ENCODE peak calls at places on chromosomes 4 and X, in five cellular contexts. Q is CD4-positive, alpha-beta T cell; L is HepG2; P is psoas muscle; S is heart left ventricle. H is an unnamed sample.

GRCh38 chrX:133048751-133049150 is 48.2 kb downstream of the USP26 start:
- DNase-seq in Q (no peak), P (no peak), L (no peak), S (no peak), H (no peak)

GRCh38 chr4:156782491-156782890 is 189.1 kb downstream of the PDGFC start:
- DNase-seq in P (no peak), S (no peak), L (no peak), Q (no peak), H (no peak)

GRCh38 chr4:48275247-48275646 is 5.6 kb upstream of the TEC start:
- DNase-seq in P (no peak), Q (no peak), S (no peak), L (peak), H (no peak)

GRCh38 chr4:44002368-44002767 is 446.2 kb downstream of the KCTD8 start:
- DNase-seq in S (no peak), P (no peak), L (no peak), Q (no peak), H (no peak)

GRCh38 chrX:152819732-152820131 is 10.8 kb downstream of the CETN2 start:
- DNase-seq in Q (no peak), L (no peak), P (no peak), S (no peak), H (no peak)

GRCh38 chr4:15197005-15197404 is 194.7 kb downstream of the CPEB2 start:
- DNase-seq in S (no peak), Q (no peak), P (no peak), L (peak), H (no peak)

GRCh38 chr4:102694791-102695190 is 66.0 kb downstream of the MANBA start:
- DNase-seq in L (no peak), Q (no peak), S (no peak), P (no peak), H (no peak)

GRCh38 chr4:107755841-107756356 is 35.9 kb upstream of the PAPSS1 start:
- DNase-seq in S (no peak), P (no peak), L (peak), Q (no peak), H (no peak)

GRCh38 chr4:119861731-119862130 is 204.9 kb downstream of the MAD2L1 start:
- DNase-seq in P (no peak), S (no peak), L (no peak), Q (no peak), H (no peak)

GRCh38 chrX:17773221-17773876 is 36.1 kb downstream of the SCML1 start:
- DNase-seq in L (no peak), Q (no peak), S (no peak), P (no peak), H (no peak)

GRCh38 chr4:22410645-22411247 is 105.1 kb downstream of the ADGRA3 start:
- DNase-seq in Q (no peak), P (no peak), L (peak), S (no peak), H (no peak)

GRCh38 chrX:149830192-149830873 is 48.6 kb downstream of the MAGEA9 start:
- DNase-seq in L (no peak), S (no peak), Q (no peak), P (no peak), H (no peak)

GRCh38 chrX:113675278-113675677 is 834.6 kb upstream of the AMOT start:
- DNase-seq in P (no peak), Q (no peak), S (no peak), L (no peak), H (no peak)

GRCh38 chr4:1375761-1376322 is 28.8 kb downstream of the UVSSA start:
- DNase-seq in Q (peak), L (no peak), P (no peak), S (peak), H (no peak)

GRCh38 chrX:36974896-36975295 is 33.3 kb upstream of the FAM47C start:
- DNase-seq in P (no peak), S (no peak), Q (no peak), L (no peak), H (no peak)

GRCh38 chr4:3786196-3786869 is 20.1 kb downstream of the ADRA2C start:
- DNase-seq in L (peak), S (no peak), Q (no peak), P (no peak), H (peak)

GRCh38 chrX:153924149-153924861 is 1.8 kb downstream of the ARHGAP4 start:
- DNase-seq in L (peak), Q (peak), S (peak), P (no peak), H (no peak)

GRCh38 chr4:60133414-60133813 is 1066.7 kb upstream of the ADGRL3 start:
- DNase-seq in L (no peak), S (no peak), Q (no peak), P (no peak), H (no peak)

GRCh38 chr4:85783483-85783882 is 308.5 kb downstream of the ARHGAP24 start:
- DNase-seq in L (no peak), S (no peak), Q (no peak), P (no peak), H (no peak)

GRCh38 chrX:115402299-115402698 is 112.8 kb downstream of the LUZP4 start:
- DNase-seq in Q (no peak), S (no peak), L (peak), P (no peak), H (no peak)

GRCh38 chrX:118074086-118074485 is 42.5 kb downstream of the KLHL13 start:
- DNase-seq in Q (no peak), S (no peak), P (no peak), L (no peak), H (no peak)

GRCh38 chr4:73869130-73870055 is at the start of gene CXCL1:
- DNase-seq in P (peak), L (no peak), Q (no peak), S (peak), H (no peak)

GRCh38 chr4:73275318-73275654 is 16.7 kb upstream of the ANKRD17 start:
- DNase-seq in L (peak), S (no peak), Q (no peak), P (no peak), H (no peak)

GRCh38 chr4:57081651-57082349 is 28.4 kb downstream of the IGFBP7 start:
- DNase-seq in L (no peak), Q (no peak), S (no peak), P (no peak), H (no peak)

GRCh38 chr4:140071806-140072205 is 82.2 kb downstream of the MAML3 start:
- DNase-seq in S (peak), Q (peak), L (no peak), P (no peak), H (no peak)

GRCh38 chr4:144583658-144584057 is 62.3 kb upstream of the HHIP start:
- DNase-seq in L (no peak), P (no peak), Q (no peak), S (no peak), H (no peak)

GRCh38 chr4:173420324-173420752 is 21.4 kb upstream of the SCRG1 start:
- DNase-seq in L (peak), S (no peak), Q (no peak), P (no peak), H (no peak)

GRCh38 chrX:53031380-53031779 is 17.2 kb upstream of the GPR173 start:
- DNase-seq in S (no peak), P (no peak), L (no peak), Q (no peak), H (no peak)

GRCh38 chr4:98685225-98686045 is 27.0 kb upstream of the TSPAN5 start:
- DNase-seq in P (no peak), L (no peak), S (no peak), Q (no peak), H (no peak)

GRCh38 chr4:97646997-97647396 is 496.3 kb downstream of the STPG2 start:
- DNase-seq in S (peak), P (no peak), L (no peak), Q (no peak), H (no peak)

GRCh38 chr4:39937683-39938268 is 39.9 kb downstream of the PDS5A start:
- DNase-seq in P (no peak), S (no peak), L (no peak), Q (no peak), H (no peak)

GRCh38 chr4:39933689-39934590 is 43.8 kb downstream of the PDS5A start:
- DNase-seq in L (no peak), Q (no peak), S (no peak), P (no peak), H (no peak)

GRCh38 chr4:39941682-39942217 is 36.0 kb downstream of the PDS5A start:
- DNase-seq in S (no peak), P (no peak), Q (no peak), L (peak), H (no peak)

GRCh38 chr4:39932776-39933402 is 44.8 kb downstream of the PDS5A start:
- DNase-seq in L (no peak), Q (no peak), P (no peak), S (no peak), H (no peak)

GRCh38 chr4:39936565-39937418 is 40.9 kb downstream of the PDS5A start:
- DNase-seq in P (no peak), S (no peak), Q (no peak), L (no peak), H (no peak)
- H3K27ac ChIP-seq in P (no peak), S (no peak), Q (no peak), L (no peak), H (no peak)

GRCh38 chr4:151804821-151805220 is 44.0 kb upstream of the GATB start:
- DNase-seq in Q (no peak), P (no peak), S (no peak), L (no peak), H (no peak)

GRCh38 chr4:151806511-151806927 is 45.7 kb upstream of the GATB start:
- DNase-seq in L (no peak), P (no peak), Q (no peak), S (peak), H (no peak)

GRCh38 chr4:151809716-151810115 is 48.9 kb upstream of the GATB start:
- DNase-seq in L (no peak), S (no peak), Q (no peak), P (no peak), H (no peak)

GRCh38 chr4:151808120-151808529 is 47.3 kb upstream of the GATB start:
- DNase-seq in L (no peak), P (no peak), Q (no peak), S (peak), H (no peak)

GRCh38 chr4:151807220-151807619 is 46.4 kb upstream of the GATB start:
- DNase-seq in Q (no peak), S (peak), P (no peak), L (no peak), H (no peak)
- H3K27ac ChIP-seq in Q (no peak), S (peak), P (no peak), L (no peak), H (no peak)

GRCh38 chr4:105196523-105197145 is 50.0 kb downstream of the TET2 start:
- DNase-seq in S (no peak), Q (no peak), P (no peak), L (no peak), H (no peak)

GRCh38 chr4:105192910-105193309 is 46.2 kb downstream of the TET2 start:
- DNase-seq in Q (no peak), L (peak), S (no peak), P (no peak), H (no peak)

GRCh38 chr4:105191621-105192210 is 45.0 kb downstream of the TET2 start:
- DNase-seq in L (no peak), S (no peak), Q (no peak), P (no peak), H (no peak)

GRCh38 chr4:105192474-105192873 is 45.8 kb downstream of the TET2 start:
- DNase-seq in Q (no peak), S (no peak), L (no peak), P (no peak), H (no peak)

DNA sequence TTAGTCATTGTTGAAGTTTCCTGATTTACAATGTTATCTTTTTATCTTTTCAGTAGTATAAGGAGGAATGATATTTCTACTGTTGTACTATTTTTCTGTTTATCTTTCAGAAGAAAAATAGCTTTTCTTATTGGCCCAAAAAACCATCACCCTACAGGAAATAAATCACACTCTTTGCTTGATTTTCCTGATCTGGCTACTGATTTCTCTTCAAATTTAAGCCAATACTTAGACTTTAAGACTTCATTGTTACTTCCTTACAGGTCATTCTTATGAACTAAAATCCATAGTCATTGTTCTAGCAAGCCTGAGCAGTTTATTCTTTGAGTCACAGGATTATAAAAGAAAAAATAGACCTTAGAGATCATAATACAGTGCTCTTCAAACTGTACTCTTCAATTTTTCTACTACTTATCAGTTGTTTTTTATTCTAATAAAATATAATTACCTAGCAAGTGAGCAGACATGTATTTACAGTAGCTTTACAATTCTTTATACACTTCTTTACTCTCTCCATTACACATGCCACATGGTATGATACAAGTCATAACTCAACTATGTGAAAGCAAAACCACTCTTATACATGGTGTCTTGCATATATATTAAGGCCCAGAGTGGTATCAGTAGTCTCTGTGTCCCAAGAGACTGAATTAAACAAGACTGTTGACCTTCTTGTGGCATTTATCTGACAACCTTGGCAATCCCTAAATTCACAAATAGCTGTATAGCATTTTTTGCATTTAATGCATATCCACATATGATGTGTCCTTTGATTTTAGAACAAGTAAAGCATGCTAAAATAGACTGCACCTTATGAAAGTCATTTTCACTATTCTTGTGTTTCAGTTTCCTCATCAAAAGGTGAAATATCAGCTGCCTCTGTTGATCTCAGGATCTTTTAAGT is 47.9 kb downstream of the TET2 start:
- DNase-seq in S (no peak), P (no peak), Q (no peak), L (no peak), H (no peak)
- H3K27ac ChIP-seq in S (no peak), P (no peak), Q (no peak), L (no peak), H (no peak)

GRCh38 chr4:16772366-16772850 is 126.0 kb downstream of the LDB2 start:
- DNase-seq in P (no peak), Q (no peak), L (no peak), S (no peak), H (no peak)

GRCh38 chr4:16775411-16776154 is 122.9 kb downstream of the LDB2 start:
- DNase-seq in Q (no peak), P (no peak), L (no peak), S (no peak), H (no peak)

GRCh38 chr4:16783119-16783518 is 115.3 kb downstream of the LDB2 start:
- DNase-seq in S (no peak), L (no peak), P (no peak), Q (no peak), H (no peak)

GRCh38 chr4:16779028-16779675 is 119.3 kb downstream of the LDB2 start:
- DNase-seq in P (no peak), S (no peak), L (no peak), Q (no peak), H (no peak)

GRCh38 chr4:16777726-16778125 is 120.7 kb downstream of the LDB2 start:
- DNase-seq in Q (no peak), L (no peak), P (no peak), S (no peak), H (no peak)
- H3K27ac ChIP-seq in Q (no peak), L (no peak), P (no peak), S (no peak), H (no peak)

DNA sequence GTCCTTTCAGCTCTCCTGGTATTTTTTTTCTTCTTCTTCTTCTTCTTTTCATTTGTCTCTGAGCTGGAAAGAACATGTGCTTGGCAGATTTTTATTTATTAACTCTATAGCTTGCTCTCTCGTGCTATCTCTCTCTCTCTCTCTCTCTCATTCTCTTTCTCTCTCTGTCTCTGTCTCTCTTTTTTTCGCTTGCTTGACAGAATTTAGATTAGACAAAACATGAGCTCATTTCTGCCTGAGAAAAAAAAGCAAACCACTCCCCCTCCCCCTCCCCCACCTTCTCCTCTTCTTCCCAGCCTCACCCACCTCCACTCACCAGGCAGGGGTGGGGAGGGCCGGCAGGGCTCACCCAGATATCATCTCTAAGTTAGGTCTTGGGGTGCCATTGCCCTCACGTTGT is 81.5 kb downstream of the PJA1 start:
- DNase-seq in P (no peak), L (no peak), S (no peak), Q (no peak), H (no peak)
- H3K27ac ChIP-seq in P (no peak), L (no peak), S (no peak), Q (no peak), H (no peak)

DNA sequence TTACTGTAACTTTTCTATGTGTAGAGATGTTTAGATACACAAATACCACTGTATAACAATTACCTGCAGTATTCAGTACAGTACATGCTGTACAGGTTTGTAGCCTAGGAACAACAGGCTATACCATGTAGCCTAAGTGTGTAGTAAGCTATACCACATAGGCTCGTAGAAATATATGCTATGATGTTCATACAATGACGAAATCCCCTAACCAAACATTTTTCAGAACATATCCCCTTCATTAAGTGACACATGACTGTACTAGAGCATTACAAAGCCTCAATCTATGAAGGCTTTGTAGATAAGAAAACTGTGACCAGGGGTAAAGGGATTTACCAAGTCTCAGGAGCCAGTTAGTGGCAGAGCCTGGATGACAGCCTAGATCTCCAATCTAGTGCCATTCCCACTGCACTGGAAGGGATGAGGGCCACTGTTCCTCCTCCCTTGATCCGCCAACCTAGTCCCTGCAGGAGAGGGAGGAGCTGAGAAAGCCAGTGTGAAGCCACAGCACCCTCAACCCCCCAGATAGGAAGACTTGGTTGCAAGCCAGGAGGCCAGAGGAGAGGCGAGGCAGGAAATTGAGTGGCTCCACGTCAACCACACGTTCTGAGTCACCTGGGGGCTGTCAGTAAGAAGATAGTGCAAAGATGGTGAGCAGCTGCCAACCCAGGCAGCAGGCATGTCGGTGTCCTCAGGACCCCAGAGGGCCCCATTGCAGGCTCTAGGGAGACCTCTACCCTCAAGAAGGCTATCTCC is 227.7 kb downstream of the BCOR start:
- DNase-seq in Q (peak), L (no peak), P (no peak), S (no peak), H (no peak)
- H3K27ac ChIP-seq in Q (no peak), L (no peak), P (no peak), S (no peak), H (no peak)

GRCh38 chr4:38871593-38871992 is 4.0 kb downstream of the FAM114A1 start:
- DNase-seq in L (no peak), P (no peak), S (no peak), Q (no peak), H (no peak)

GRCh38 chr4:38868055-38868965 is 704 bp downstream of the FAM114A1 start:
- DNase-seq in Q (no peak), L (no peak), P (peak), S (peak), H (no peak)

GRCh38 chr4:38867478-38868054 is at the start of gene FAM114A1:
- DNase-seq in L (peak), S (peak), P (peak), Q (no peak), H (peak)

GRCh38 chr4:38870098-38870850 is 2.7 kb downstream of the FAM114A1 start:
- DNase-seq in Q (no peak), L (no peak), S (no peak), P (no peak), H (no peak)

DNA sequence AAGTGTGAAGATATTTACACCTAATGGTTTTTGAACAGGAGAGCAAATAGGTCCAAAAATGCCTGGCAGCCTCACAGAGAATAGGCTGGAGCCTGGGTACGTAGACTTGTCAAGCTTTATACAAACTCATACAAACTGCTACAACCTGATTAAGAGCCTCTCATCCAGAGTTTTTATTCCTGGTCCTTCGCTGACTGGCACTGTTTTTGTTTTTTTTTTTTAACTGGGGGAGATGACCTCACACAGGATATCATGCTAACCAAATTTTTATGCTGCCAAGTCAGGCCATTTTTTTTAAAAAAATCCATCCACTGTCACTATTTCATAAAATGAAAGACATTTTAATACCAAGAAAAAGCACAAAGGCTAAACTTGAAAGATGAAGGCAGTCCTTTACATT is 1.9 kb downstream of the FAM114A1 start:
- DNase-seq in L (no peak), Q (no peak), S (no peak), P (no peak), H (no peak)
- H3K27ac ChIP-seq in L (peak), Q (no peak), S (peak), P (peak), H (no peak)

H was measured in caudate nucleus.